ENCODE peak calls at places on chromosomes 1 and 21, in eight cellular contexts. Y, S, K, L, E, P, T and U are unnamed samples. For H3K4me1, the result is how much of the 10 kb centered on the place peaks cover.

GRCh38 chr1:85343612-85344255 is 67.3 kb upstream of the BCL10 start:
- DNase-seq in K (no peak), P (no peak), E (no peak), S (no peak), Y (no peak), T (no peak), L (no peak), U (peak)

GRCh38 chr21:39444406-39445145 is 1.0 kb downstream of the LCA5L start:
- DNase-seq in K (no peak), L (peak), E (peak), S (no peak), T (no peak), Y (peak), P (no peak), U (peak)

GRCh38 chr1:230930986-230931385 is 47.7 kb downstream of the TTC13 start:
- DNase-seq in Y (no peak), P (no peak), E (no peak), L (no peak), S (no peak), T (no peak), K (no peak), U (no peak)

GRCh38 chr1:37989381-37989930 is 366 bp downstream of the SF3A3 start:
- DNase-seq in T (no peak), P (no peak), Y (peak), S (peak), E (peak), L (peak), K (peak), U (no peak)

GRCh38 chr1:158962983-158963382 is 31.6 kb downstream of the PYHIN1 start:
- DNase-seq in T (no peak), L (no peak), E (peak), P (no peak), Y (no peak), K (no peak), S (no peak), U (no peak)

GRCh38 chr1:182185822-182186756 is 124.6 kb upstream of the ZNF648 start:
- DNase-seq in L (no peak), P (no peak), E (peak), Y (peak), T (no peak), K (no peak), S (no peak), U (peak)

GRCh38 chr1:211648980-211649934 is 26.2 kb downstream of the NEK2 start:
- DNase-seq in E (no peak), K (no peak), S (peak), L (no peak), Y (peak), T (peak), P (no peak), U (no peak)

GRCh38 chr1:47226121-47226977 is 5.7 kb downstream of the TAL1 start:
- DNase-seq in E (peak), S (no peak), T (no peak), L (no peak), K (no peak), P (no peak), Y (no peak), U (no peak)

GRCh38 chr1:143698016-143698415 is 273.8 kb downstream of the FAM72C start:
- DNase-seq in T (peak), K (peak), E (no peak), S (no peak), L (no peak), Y (no peak), P (no peak), U (no peak)

GRCh38 chr1:9737057-9737456 is 85.5 kb downstream of the PIK3CD start:
- DNase-seq in K (no peak), L (peak), T (no peak), E (no peak), S (no peak), P (no peak), Y (no peak), U (no peak)

GRCh38 chr1:197526736-197527371 is 248.4 kb downstream of the DENND1B start:
- DNase-seq in S (no peak), Y (peak), P (peak), K (no peak), L (no peak), E (peak), T (no peak), U (peak)

GRCh38 chr21:26809745-26810144 is 35.5 kb downstream of the ADAMTS1 start:
- DNase-seq in T (no peak), Y (no peak), K (no peak), L (no peak), E (no peak), P (no peak), S (no peak), U (peak)

GRCh38 chr1:7967206-7967605 is 5.7 kb downstream of the PARK7 start:
- DNase-seq in E (no peak), S (no peak), P (no peak), K (no peak), Y (no peak), T (no peak), L (no peak), U (no peak)

GRCh38 chr1:12202190-12202497 is 27.7 kb upstream of the VPS13D start:
- DNase-seq in K (no peak), E (no peak), S (no peak), L (no peak), P (no peak), Y (no peak), T (no peak), U (no peak)

GRCh38 chr1:20485527-20486456 is at the start of gene CAMK2N1:
- DNase-seq in Y (peak), L (peak), P (peak), E (peak), K (peak), T (peak), S (peak), U (no peak)

GRCh38 chr21:21247441-21247840 is 249.2 kb downstream of the NCAM2 start:
- DNase-seq in L (no peak), S (no peak), K (no peak), P (no peak), E (no peak), T (no peak), Y (no peak), U (no peak)

GRCh38 chr1:169461390-169462001 is 24.2 kb downstream of the SLC19A2 start:
- DNase-seq in E (no peak), P (no peak), Y (no peak), L (no peak), T (no peak), S (no peak), K (no peak), U (no peak)

GRCh38 chr1:201310986-201311355 is 27.7 kb downstream of the PKP1 start:
- DNase-seq in P (no peak), S (peak), T (no peak), Y (no peak), E (no peak), L (no peak), K (no peak), U (peak)

GRCh38 chr1:26731233-26731902 is 35.6 kb downstream of the ARID1A start:
- DNase-seq in Y (no peak), E (no peak), L (no peak), P (no peak), S (no peak), T (no peak), K (no peak), U (no peak)

GRCh38 chr1:21324368-21325137 is 34.3 kb upstream of the ECE1 start:
- DNase-seq in T (no peak), Y (peak), K (peak), P (no peak), E (no peak), S (peak), L (peak), U (peak)

GRCh38 chr1:39590546-39590945 is 14.0 kb upstream of the PABPC4 start:
- DNase-seq in T (no peak), L (no peak), K (no peak), Y (no peak), E (no peak), S (no peak), P (no peak), U (peak)

GRCh38 chr1:115041654-115042053 is 12.0 kb downstream of the TSHB start:
- DNase-seq in K (no peak), E (peak), L (no peak), S (no peak), P (no peak), Y (peak), T (no peak), U (no peak)

GRCh38 chr1:208189183-208189582 is 55.0 kb downstream of the PLXNA2 start:
- DNase-seq in K (no peak), T (no peak), L (no peak), S (no peak), P (no peak), Y (no peak), E (no peak), U (peak)
- H3K4me1 ChIP-seq in K (under half), T (under half), L (under half), S (under half), P (under half), Y (under half), E (under half), U (under half)

DNA sequence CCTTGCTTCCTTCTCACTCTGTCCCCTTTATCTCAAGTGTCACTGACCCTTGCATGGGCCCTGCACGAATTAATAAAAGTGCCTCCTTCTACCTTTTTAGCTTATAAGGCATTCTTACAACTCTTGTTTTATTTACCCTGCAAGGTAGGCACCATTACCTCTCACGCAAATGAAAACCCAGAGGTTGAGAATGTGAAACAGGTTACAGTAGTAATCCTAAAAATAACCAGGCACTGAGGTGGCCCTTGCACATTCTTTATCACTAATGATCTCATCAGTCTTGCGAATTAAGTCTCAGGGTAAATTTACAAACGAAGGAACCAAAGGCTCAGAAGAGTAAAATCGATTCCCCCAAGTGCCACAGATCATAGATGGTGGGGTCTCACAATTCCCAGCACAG is 3.7 kb downstream of the GLIS1 start:
- DNase-seq in P (no peak), Y (no peak), S (no peak), E (no peak), T (no peak), L (no peak), K (no peak), U (no peak)
- H3K4me1 ChIP-seq in P (under half), Y (under half), S (under half), E (under half), T (under half), L (under half), K (under half), U (under half)

DNA sequence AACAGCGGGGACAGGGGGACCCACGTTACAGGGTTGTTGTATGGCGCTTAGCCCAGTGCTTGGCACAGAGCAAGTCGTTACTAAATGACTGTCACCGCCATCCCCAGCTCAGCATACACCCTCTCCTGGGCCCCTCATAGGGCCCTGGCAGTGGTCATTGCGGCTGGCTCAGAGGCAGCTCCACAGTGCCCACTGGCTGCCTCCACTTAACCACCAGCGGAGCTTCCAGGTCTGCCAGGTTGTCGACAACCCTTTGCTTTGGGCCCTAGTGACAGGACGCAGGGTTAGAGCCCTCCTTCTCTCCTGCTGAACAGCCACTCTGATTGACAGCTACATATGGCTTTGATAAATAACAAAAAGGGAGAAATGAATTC is 4.7 kb downstream of the EFHD2 start:
- DNase-seq in S (no peak), L (no peak), T (no peak), Y (no peak), K (peak), E (no peak), P (no peak), U (no peak)
- H3K4me1 ChIP-seq in S (under half), L (under half), T (under half), Y (under half), K (half or more), E (under half), P (half or more), U (under half)

DNA sequence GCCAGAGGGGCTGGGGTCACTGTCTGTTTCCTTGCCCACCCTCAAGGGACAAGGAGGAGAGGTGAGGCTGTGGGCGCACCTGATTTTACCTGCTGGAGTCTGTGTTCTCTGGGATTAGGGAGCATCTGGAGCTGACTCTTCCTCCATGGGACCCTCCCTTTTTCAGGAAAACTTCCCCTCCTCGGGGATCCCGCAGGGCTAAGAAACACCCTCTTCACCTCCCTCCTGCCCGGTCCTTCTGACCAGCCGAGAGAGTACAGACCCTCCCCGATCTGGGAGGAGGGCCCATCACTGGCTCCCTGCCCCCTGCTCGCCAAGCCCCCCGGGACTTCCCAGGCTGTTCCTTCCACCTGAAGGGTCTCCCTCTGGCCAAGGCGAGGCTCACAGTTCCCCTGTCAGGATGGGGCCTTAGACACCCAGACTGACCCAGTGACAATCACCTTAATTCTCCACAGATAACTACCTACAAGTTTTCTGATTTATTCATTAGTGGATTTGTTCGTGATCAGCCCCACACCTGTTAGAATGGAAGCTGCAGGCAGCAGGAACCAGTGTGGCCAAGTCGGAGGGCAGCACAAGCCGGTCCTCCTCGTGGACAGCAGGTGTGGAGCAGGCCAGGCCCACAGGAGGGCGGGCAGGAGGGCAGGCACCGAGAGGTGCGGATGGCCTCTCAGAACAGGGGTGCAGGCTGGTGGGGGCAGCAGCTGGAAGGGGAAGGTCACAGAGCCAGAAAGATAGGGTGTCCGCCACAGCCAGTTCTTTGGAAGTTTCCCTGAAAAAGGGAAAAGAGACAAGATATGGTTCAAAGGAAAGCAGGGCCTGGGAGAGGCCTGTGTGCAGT is 15.9 kb upstream of the SAMD11 start:
- DNase-seq in K (no peak), T (peak), L (no peak), S (peak), P (no peak), E (peak), Y (no peak), U (no peak)
- H3K4me1 ChIP-seq in K (under half), T (under half), L (under half), S (under half), P (under half), E (under half), Y (under half), U (under half)